ENCODE peak calls at places on chromosomes 5 and 9, in four cellular contexts. One of them, this sample, is unnamed.

GRCh38 chr5:161546463-161547301 is at the start of gene GABRB2:
- DNase-seq in SK-N-SH: peak
- DNase-seq in GM12878: peak
- DNase-seq in HCT116: no peak
- DNase-seq in this sample: no peak

GRCh38 chr5:119353686-119354366 is 2.0 kb upstream of the TNFAIP8 start:
- DNase-seq in HCT116: no peak
- DNase-seq in SK-N-SH: no peak
- DNase-seq in GM12878: peak
- DNase-seq in this sample: no peak

GRCh38 chr5:67880358-67880810 is 335.2 kb upstream of the PIK3R1 start:
- DNase-seq in HCT116: no peak
- DNase-seq in SK-N-SH: no peak
- DNase-seq in GM12878: no peak
- DNase-seq in this sample: no peak

GRCh38 chr5:126016256-126016655 is 407.0 kb upstream of the GRAMD2B start:
- DNase-seq in HCT116: no peak
- DNase-seq in GM12878: no peak
- DNase-seq in SK-N-SH: peak
- DNase-seq in this sample: no peak

GRCh38 chr5:43332401-43332800 is 19.2 kb upstream of the HMGCS1 start:
- DNase-seq in GM12878: no peak
- DNase-seq in HCT116: no peak
- DNase-seq in SK-N-SH: no peak
- DNase-seq in this sample: no peak

GRCh38 chr5:88833371-88834107 is 49.4 kb downstream of the MEF2C start:
- DNase-seq in GM12878: no peak
- DNase-seq in HCT116: no peak
- DNase-seq in SK-N-SH: no peak
- DNase-seq in this sample: no peak

GRCh38 chr5:89147026-89147425 is 264.0 kb upstream of the MEF2C start:
- DNase-seq in HCT116: no peak
- DNase-seq in SK-N-SH: no peak
- DNase-seq in GM12878: no peak
- DNase-seq in this sample: no peak

GRCh38 chr5:43110606-43111170 is 10.0 kb upstream of the ZNF131 start:
- DNase-seq in SK-N-SH: peak
- DNase-seq in GM12878: no peak
- DNase-seq in HCT116: peak
- DNase-seq in this sample: no peak

GRCh38 chr9:130780865-130781504 is 54.1 kb upstream of the ABL1 start:
- DNase-seq in SK-N-SH: no peak
- DNase-seq in GM12878: no peak
- DNase-seq in HCT116: no peak
- DNase-seq in this sample: no peak

GRCh38 chr5:180648658-180649296 is 623 bp downstream of the FLT4 start:
- DNase-seq in SK-N-SH: peak
- DNase-seq in HCT116: no peak
- DNase-seq in GM12878: no peak
- DNase-seq in this sample: no peak

GRCh38 chr9:124800306-124801259 is 23.6 kb downstream of the OLFML2A start:
- DNase-seq in HCT116: no peak
- DNase-seq in SK-N-SH: no peak
- DNase-seq in GM12878: no peak
- DNase-seq in this sample: no peak

GRCh38 chr9:87678650-87679355 is 47.1 kb upstream of the CTSL start:
- DNase-seq in GM12878: no peak
- DNase-seq in SK-N-SH: peak
- DNase-seq in HCT116: peak
- DNase-seq in this sample: peak

GRCh38 chr9:36029765-36030528 is 6.8 kb upstream of the RECK start:
- DNase-seq in SK-N-SH: no peak
- DNase-seq in HCT116: no peak
- DNase-seq in GM12878: no peak
- DNase-seq in this sample: no peak

GRCh38 chr5:179186092-179186419 is 125.9 kb downstream of the ZNF354C start:
- DNase-seq in HCT116: no peak
- DNase-seq in GM12878: no peak
- DNase-seq in SK-N-SH: no peak
- DNase-seq in this sample: no peak

GRCh38 chr5:173950829-173951228 is 38.1 kb upstream of the C5orf47 start:
- DNase-seq in GM12878: no peak
- DNase-seq in SK-N-SH: no peak
- DNase-seq in HCT116: no peak
- DNase-seq in this sample: no peak

GRCh38 chr5:16178745-16179372 is 732 bp downstream of the MARCHF11 start:
- DNase-seq in HCT116: no peak
- DNase-seq in SK-N-SH: peak
- DNase-seq in GM12878: no peak
- DNase-seq in this sample: peak

GRCh38 chr5:59356813-59357381 is 536.6 kb downstream of the PDE4D start:
- DNase-seq in GM12878: no peak
- DNase-seq in HCT116: no peak
- DNase-seq in SK-N-SH: no peak
- DNase-seq in this sample: no peak

GRCh38 chr5:125196479-125197183 is 450.2 kb upstream of the ZNF608 start:
- DNase-seq in HCT116: no peak
- DNase-seq in GM12878: no peak
- DNase-seq in SK-N-SH: no peak
- DNase-seq in this sample: no peak

GRCh38 chr5:134432677-134433359 is 21.1 kb upstream of the CDKN2AIPNL start:
- DNase-seq in HCT116: no peak
- DNase-seq in SK-N-SH: no peak
- DNase-seq in GM12878: no peak
- DNase-seq in this sample: no peak

GRCh38 chr5:177500685-177501522 is 3.5 kb upstream of the PDLIM7 start:
- DNase-seq in GM12878: no peak
- DNase-seq in HCT116: peak
- DNase-seq in SK-N-SH: peak
- DNase-seq in this sample: peak

GRCh38 chr5:127074466-127074865 is 1.2 kb upstream of the C5orf63 start:
- DNase-seq in GM12878: no peak
- DNase-seq in HCT116: no peak
- DNase-seq in SK-N-SH: no peak
- DNase-seq in this sample: no peak

GRCh38 chr5:127076730-127077129 is 3.4 kb upstream of the C5orf63 start:
- DNase-seq in HCT116: no peak
- DNase-seq in SK-N-SH: no peak
- DNase-seq in GM12878: no peak
- DNase-seq in this sample: no peak

GRCh38 chr5:127070243-127070642 is 3.1 kb downstream of the C5orf63 start:
- DNase-seq in HCT116: no peak
- DNase-seq in GM12878: no peak
- DNase-seq in SK-N-SH: no peak
- DNase-seq in this sample: no peak

GRCh38 chr5:127077346-127077745 is 4.0 kb upstream of the C5orf63 start:
- DNase-seq in SK-N-SH: no peak
- DNase-seq in GM12878: no peak
- DNase-seq in HCT116: no peak
- DNase-seq in this sample: no peak

GRCh38 chr5:127072861-127073846 is at the start of gene C5orf63:
- DNase-seq in GM12878: peak
- DNase-seq in HCT116: peak
- DNase-seq in SK-N-SH: peak
- DNase-seq in this sample: peak
- TF ChIP-seq JUND in GM12878: no peak
- TF ChIP-seq JUND in HCT116: no peak
- TF ChIP-seq JUND in SK-N-SH: no peak
- TF ChIP-seq JUND in this sample: no peak

DNA sequence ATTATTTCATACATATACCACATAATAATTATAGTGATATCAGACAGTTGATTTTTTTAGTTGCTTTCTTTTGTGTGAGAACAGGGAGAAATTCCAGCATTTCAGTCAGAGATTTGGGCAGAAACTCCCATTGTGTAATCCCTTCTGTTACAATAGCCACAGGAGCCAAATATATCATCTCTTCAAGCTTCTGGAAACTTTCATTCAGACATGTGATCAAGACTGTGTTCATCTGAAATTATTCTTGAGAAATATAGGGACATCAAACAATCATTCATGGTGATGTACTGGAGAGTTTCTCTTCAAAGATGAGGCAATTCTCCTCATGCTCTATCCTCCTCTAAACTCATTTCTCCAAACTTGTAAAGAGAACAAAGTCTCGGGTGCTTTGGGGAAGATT is 35.3 kb upstream of the CSNK1G3 start:
- DNase-seq in SK-N-SH: no peak
- DNase-seq in HCT116: no peak
- DNase-seq in GM12878: no peak
- DNase-seq in this sample: no peak
- TF ChIP-seq JUND in SK-N-SH: no peak
- TF ChIP-seq JUND in HCT116: no peak
- TF ChIP-seq JUND in GM12878: no peak
- TF ChIP-seq JUND in this sample: no peak

DNA sequence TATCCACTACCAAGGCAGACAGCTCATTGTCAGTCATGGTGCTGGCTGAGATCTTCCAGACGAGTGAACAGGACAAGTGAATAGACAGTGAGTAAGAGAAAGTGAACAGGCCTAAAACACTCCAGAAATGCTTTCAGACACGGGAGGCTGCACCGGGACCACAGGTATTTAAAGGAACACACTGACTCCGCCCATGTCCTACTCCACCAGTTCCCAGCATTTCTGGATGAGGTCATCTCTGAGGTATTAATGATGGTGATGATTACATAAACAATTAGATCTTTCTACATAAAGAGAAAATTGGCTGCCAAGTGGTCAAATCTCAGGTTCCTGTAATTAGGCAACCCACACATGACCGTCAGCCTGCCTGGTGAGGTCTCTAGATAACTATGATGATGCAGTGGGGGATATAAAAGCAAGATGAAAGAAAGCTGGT is at the start of gene ACTBL2:
- DNase-seq in GM12878: no peak
- DNase-seq in SK-N-SH: no peak
- DNase-seq in HCT116: no peak
- DNase-seq in this sample: no peak
- TF ChIP-seq JUND in GM12878: no peak
- TF ChIP-seq JUND in SK-N-SH: no peak
- TF ChIP-seq JUND in HCT116: no peak
- TF ChIP-seq JUND in this sample: no peak

GRCh38 chr9:96008502-96009222 is 133.2 kb downstream of the ERCC6L2 start:
- DNase-seq in SK-N-SH: no peak
- DNase-seq in GM12878: no peak
- DNase-seq in HCT116: no peak
- DNase-seq in this sample: no peak

GRCh38 chr9:96009223-96009602 is 133.7 kb downstream of the ERCC6L2 start:
- DNase-seq in GM12878: no peak
- DNase-seq in SK-N-SH: no peak
- DNase-seq in HCT116: no peak
- DNase-seq in this sample: no peak

GRCh38 chr9:96006296-96006890 is 130.9 kb downstream of the ERCC6L2 start:
- DNase-seq in SK-N-SH: no peak
- DNase-seq in GM12878: no peak
- DNase-seq in HCT116: no peak
- DNase-seq in this sample: no peak

GRCh38 chr9:96004384-96004783 is 128.9 kb downstream of the ERCC6L2 start:
- DNase-seq in HCT116: no peak
- DNase-seq in SK-N-SH: no peak
- DNase-seq in GM12878: no peak
- DNase-seq in this sample: no peak

GRCh38 chr9:96006961-96007360 is 131.5 kb downstream of the ERCC6L2 start:
- DNase-seq in SK-N-SH: no peak
- DNase-seq in HCT116: no peak
- DNase-seq in GM12878: no peak
- DNase-seq in this sample: no peak
- TF ChIP-seq JUND in SK-N-SH: no peak
- TF ChIP-seq JUND in HCT116: no peak
- TF ChIP-seq JUND in GM12878: no peak
- TF ChIP-seq JUND in this sample: no peak

DNA sequence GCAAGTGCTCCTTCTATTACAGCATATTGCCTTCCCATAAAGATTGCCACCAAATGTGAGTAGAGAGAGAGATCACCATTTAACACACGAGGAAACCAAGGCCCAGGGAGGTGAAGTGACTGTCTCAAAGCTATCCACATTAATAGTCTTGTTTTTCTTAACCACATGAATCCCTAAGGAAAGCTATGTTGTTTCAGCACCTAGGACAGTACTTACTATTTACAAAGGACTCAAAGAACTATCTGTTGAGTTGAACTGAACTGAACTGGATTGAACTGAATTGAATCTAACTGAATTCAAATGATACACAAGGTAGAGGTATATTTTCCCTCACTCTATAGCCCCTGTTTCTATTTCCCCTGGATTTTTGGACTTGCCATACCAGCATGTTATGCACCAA is 430.4 kb downstream of the CAAP1 start:
- DNase-seq in GM12878: no peak
- DNase-seq in SK-N-SH: no peak
- DNase-seq in HCT116: no peak
- DNase-seq in this sample: peak
- TF ChIP-seq JUND in GM12878: no peak
- TF ChIP-seq JUND in SK-N-SH: no peak
- TF ChIP-seq JUND in HCT116: no peak
- TF ChIP-seq JUND in this sample: no peak

DNA sequence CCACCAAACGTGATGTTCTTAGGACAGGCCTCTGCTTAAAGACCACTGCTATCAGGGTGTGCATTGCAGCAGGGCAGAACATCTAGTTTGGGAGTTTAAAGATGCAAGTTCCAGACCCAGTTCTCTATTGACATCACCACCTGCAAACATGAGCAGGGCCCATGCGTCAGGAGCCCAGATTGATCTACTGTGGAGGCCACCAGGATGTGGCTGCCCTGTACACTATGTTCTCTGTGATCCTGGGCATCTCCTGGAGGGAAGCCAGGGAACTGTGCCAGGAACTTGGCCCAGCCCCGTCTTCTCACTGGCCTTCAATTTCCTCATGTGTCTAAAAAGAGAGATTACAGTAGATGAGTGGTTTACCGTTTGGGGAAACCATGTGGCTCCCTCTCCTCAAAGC is 87.1 kb downstream of the PDE6A start:
- DNase-seq in HCT116: no peak
- DNase-seq in SK-N-SH: peak
- DNase-seq in GM12878: no peak
- DNase-seq in this sample: no peak
- TF ChIP-seq JUND in HCT116: no peak
- TF ChIP-seq JUND in SK-N-SH: no peak
- TF ChIP-seq JUND in GM12878: no peak
- TF ChIP-seq JUND in this sample: no peak